ENCODE peak calls at places on chromosome 7, in five cellular contexts. G, B, Y, N and X are unnamed samples.
A peak's percentile ranks its signal among the peaks of the same experiment; 100 is the strongest.

GRCh38 chr7:36261019-36261754 is 108.1 kb downstream of the EEPD1 start:
- DNase-seq in B (peak; percentile 52), G (no peak), N (no peak), Y (no peak), X (no peak)

GRCh38 chr7:149824301-149824741 is 13.9 kb upstream of the ZNF862 start:
- DNase-seq in N (no peak), Y (no peak), G (no peak), B (no peak), X (no peak)

GRCh38 chr7:103912906-103913610 is 76.4 kb downstream of the RELN start:
- DNase-seq in N (no peak), Y (no peak), G (peak; percentile 19), B (peak; percentile 6), X (no peak)

GRCh38 chr7:159098795-159099194 is 45.9 kb downstream of the VIPR2 start:
- DNase-seq in Y (no peak), G (no peak), B (no peak), N (no peak), X (no peak)

GRCh38 chr7:136937436-136937835 is 69.0 kb downstream of the CHRM2 start:
- DNase-seq in N (no peak), G (no peak), Y (no peak), B (no peak), X (no peak)

GRCh38 chr7:54960517-54960916 is 58.3 kb upstream of the EGFR start:
- DNase-seq in Y (no peak), B (peak; percentile 44), G (no peak), N (no peak), X (no peak)

GRCh38 chr7:372939-373791 is 83.2 kb downstream of the FOXL3 start:
- DNase-seq in B (no peak), N (no peak), G (no peak), Y (no peak), X (no peak)

GRCh38 chr7:151873402-151873965 is 3.4 kb downstream of the PRKAG2 start:
- DNase-seq in Y (no peak), N (no peak), G (no peak), B (no peak), X (no peak)

GRCh38 chr7:7521259-7521658 is 14.4 kb downstream of the COL28A1 start:
- DNase-seq in Y (no peak), G (no peak), B (no peak), N (no peak), X (no peak)

GRCh38 chr7:46969303-46970130 is 612.4 kb downstream of the TNS3 start:
- DNase-seq in B (peak; percentile 29), Y (no peak), G (peak; percentile 78), N (no peak), X (no peak)

GRCh38 chr7:99642099-99642498 is 25.4 kb downstream of the ZSCAN25 start:
- DNase-seq in Y (no peak), N (no peak), G (peak; percentile 10), B (no peak), X (no peak)

GRCh38 chr7:158362912-158363905 is 224.4 kb downstream of the PTPRN2 start:
- DNase-seq in Y (no peak), N (no peak), G (no peak), B (no peak), X (no peak)

GRCh38 chr7:1744296-1745017 is 74.4 kb downstream of the ELFN1 start:
- DNase-seq in B (no peak), N (no peak), G (no peak), Y (no peak), X (no peak)

GRCh38 chr7:5597772-5598171 is 174.1 kb upstream of the TNRC18 start:
- DNase-seq in N (peak; percentile 59), B (no peak), G (no peak), Y (no peak), X (no peak)

GRCh38 chr7:107659666-107660065 is 962 bp upstream of the SLC26A4 start:
- DNase-seq in Y (no peak), B (peak; percentile 90), G (no peak), N (no peak), X (no peak)

GRCh38 chr7:41878331-41879112 is 175.6 kb upstream of the INHBA start:
- DNase-seq in Y (no peak), B (peak; percentile 33), G (no peak), N (no peak), X (no peak)

GRCh38 chr7:84911077-84911476 is 275.8 kb downstream of the SEMA3D start:
- DNase-seq in G (no peak), B (no peak), N (no peak), Y (no peak), X (no peak)

GRCh38 chr7:114663502-114663901 is 248.9 kb downstream of the FOXP2 start:
- DNase-seq in G (peak; percentile 8), N (no peak), Y (peak; percentile 10), B (peak; percentile 69), X (no peak)

GRCh38 chr7:127650842-127651555 is 995 bp upstream of the SND1 start:
- DNase-seq in N (no peak), Y (peak; percentile 16), G (no peak), B (no peak), X (no peak)

GRCh38 chr7:3157541-3158287 is 114.0 kb upstream of the CARD11 start:
- DNase-seq in G (no peak), B (peak; percentile 20), N (no peak), Y (no peak), X (no peak)

GRCh38 chr7:122543891-122544290 is 155.0 kb downstream of the RNF133 start:
- DNase-seq in Y (no peak), N (no peak), B (no peak), G (no peak), X (no peak)

GRCh38 chr7:50851451-50851850 is 68.8 kb upstream of the GRB10 start:
- DNase-seq in N (no peak), Y (no peak), B (peak; percentile 88), G (peak; percentile 80), X (no peak)

GRCh38 chr7:81659697-81660395 is 110.0 kb downstream of the HGF start:
- DNase-seq in Y (no peak), G (peak; percentile 14), B (peak; percentile 31), N (no peak), X (no peak)

GRCh38 chr7:115085421-115085820 is 163.5 kb downstream of the MDFIC start:
- DNase-seq in G (no peak), Y (no peak), B (no peak), N (no peak), X (no peak)

GRCh38 chr7:45663167-45663921 is 89.2 kb downstream of the ADCY1 start:
- DNase-seq in B (peak; percentile 16), Y (no peak), N (peak; percentile 53), G (no peak), X (no peak)

GRCh38 chr7:74525881-74526280 is 72.2 kb downstream of the GTF2IRD1 start:
- DNase-seq in N (no peak), G (no peak), B (no peak), Y (no peak), X (no peak)